ENCODE peak calls at places on chromosomes 16 and 17, in eight cellular contexts. X, U, B, N, W, L, G and Z are unnamed samples.

GRCh38 chr17:81388091-81388611 is 7.1 kb upstream of the BAHCC1 start:
- DNase-seq in X (no peak), U (no peak), B (no peak), N (no peak), W (no peak), L (no peak), G (no peak), Z (no peak)

GRCh38 chr17:73855933-73856332 is 211.7 kb upstream of the SDK2 start:
- DNase-seq in X (peak; percentile 61), U (no peak), B (no peak), N (no peak), W (no peak), L (no peak), G (no peak), Z (no peak)

GRCh38 chr17:1469231-1469852 is 13.3 kb upstream of the CRK start:
- DNase-seq in X (no peak), U (no peak), B (no peak), N (no peak), W (no peak), L (peak; percentile 72), G (no peak), Z (no peak)

GRCh38 chr17:45144199-45145034 is 3.9 kb upstream of the HEXIM1 start:
- DNase-seq in X (peak; percentile 76), U (no peak), B (peak; percentile 75), N (no peak), W (peak; percentile 21), L (peak; percentile 66), G (no peak), Z (no peak)

GRCh38 chr16:31072540-31073072 is 1.4 kb downstream of the ZNF668 start:
- DNase-seq in X (peak; percentile 72), U (peak; percentile 61), B (peak; percentile 37), N (no peak), W (peak; percentile 62), L (peak; percentile 30), G (peak; percentile 24), Z (peak; percentile 76)

GRCh38 chr16:88783391-88784073 is 1.5 kb downstream of the PIEZO1 start:
- DNase-seq in X (peak; percentile 61), U (peak; percentile 51), B (no peak), N (no peak), W (no peak), L (no peak), G (no peak), Z (no peak)

GRCh38 chr17:29062215-29062614 is 19.3 kb downstream of the PIPOX start:
- DNase-seq in X (no peak), U (no peak), B (no peak), N (no peak), W (no peak), L (no peak), G (no peak), Z (no peak)

GRCh38 chr16:68636064-68636551 is 9.0 kb upstream of the CDH3 start:
- DNase-seq in X (peak; percentile 53), U (no peak), B (no peak), N (no peak), W (no peak), L (no peak), G (peak; percentile 50), Z (no peak)

GRCh38 chr16:10128397-10129258 is 53.6 kb downstream of the GRIN2A start:
- DNase-seq in X (no peak), U (no peak), B (no peak), N (no peak), W (no peak), L (no peak), G (no peak), Z (no peak)

GRCh38 chr16:53429221-53429943 is 4.9 kb upstream of the RBL2 start:
- DNase-seq in X (peak; percentile 26), U (no peak), B (peak; percentile 48), N (no peak), W (peak; percentile 48), L (no peak), G (peak; percentile 66), Z (no peak)

GRCh38 chr17:42378597-42379594 is 9.3 kb downstream of the STAT3 start:
- DNase-seq in X (peak; percentile 64), U (peak; percentile 46), B (no peak), N (no peak), W (no peak), L (peak; percentile 52), G (no peak), Z (no peak)

GRCh38 chr16:19524866-19525723 is 1.4 kb downstream of the CCP110 start:
- DNase-seq in X (no peak), U (peak; percentile 33), B (peak; percentile 24), N (no peak), W (peak; percentile 28), L (peak; percentile 57), G (no peak), Z (peak; percentile 77)

GRCh38 chr17:30565073-30565935 is 88.1 kb downstream of the GOSR1 start:
- DNase-seq in X (peak; percentile 24), U (no peak), B (no peak), N (no peak), W (no peak), L (peak; percentile 67), G (peak; percentile 14), Z (no peak)

GRCh38 chr16:5046914-5047313 is 13.2 kb upstream of the NAGPA start:
- DNase-seq in X (no peak), U (no peak), B (no peak), N (no peak), W (no peak), L (peak; percentile 49), G (no peak), Z (no peak)

GRCh38 chr17:51721711-51722110 is 436.8 kb downstream of the CA10 start:
- DNase-seq in X (no peak), U (no peak), B (no peak), N (no peak), W (no peak), L (no peak), G (no peak), Z (no peak)

GRCh38 chr16:53094013-53094630 is 39.3 kb downstream of the CHD9 start:
- DNase-seq in X (no peak), U (peak; percentile 71), B (peak; percentile 51), N (no peak), W (no peak), L (no peak), G (peak; percentile 70), Z (no peak)

GRCh38 chr16:50267151-50267631 is 840 bp downstream of the ADCY7 start:
- DNase-seq in X (no peak), U (peak; percentile 45), B (no peak), N (no peak), W (peak; percentile 60), L (no peak), G (no peak), Z (no peak)
- H3K4me1 ChIP-seq in X (peaks cover 29% of the 10 kb centered on the region), U (peaks cover 54% of the 10 kb centered on the region), B (peaks cover 25% of the 10 kb centered on the region), N (peaks cover 36% of the 10 kb centered on the region), W (peaks cover 37% of the 10 kb centered on the region), L (peaks cover 7% of the 10 kb centered on the region), G (peaks cover 42% of the 10 kb centered on the region), Z (peaks cover 33% of the 10 kb centered on the region)

DNA sequence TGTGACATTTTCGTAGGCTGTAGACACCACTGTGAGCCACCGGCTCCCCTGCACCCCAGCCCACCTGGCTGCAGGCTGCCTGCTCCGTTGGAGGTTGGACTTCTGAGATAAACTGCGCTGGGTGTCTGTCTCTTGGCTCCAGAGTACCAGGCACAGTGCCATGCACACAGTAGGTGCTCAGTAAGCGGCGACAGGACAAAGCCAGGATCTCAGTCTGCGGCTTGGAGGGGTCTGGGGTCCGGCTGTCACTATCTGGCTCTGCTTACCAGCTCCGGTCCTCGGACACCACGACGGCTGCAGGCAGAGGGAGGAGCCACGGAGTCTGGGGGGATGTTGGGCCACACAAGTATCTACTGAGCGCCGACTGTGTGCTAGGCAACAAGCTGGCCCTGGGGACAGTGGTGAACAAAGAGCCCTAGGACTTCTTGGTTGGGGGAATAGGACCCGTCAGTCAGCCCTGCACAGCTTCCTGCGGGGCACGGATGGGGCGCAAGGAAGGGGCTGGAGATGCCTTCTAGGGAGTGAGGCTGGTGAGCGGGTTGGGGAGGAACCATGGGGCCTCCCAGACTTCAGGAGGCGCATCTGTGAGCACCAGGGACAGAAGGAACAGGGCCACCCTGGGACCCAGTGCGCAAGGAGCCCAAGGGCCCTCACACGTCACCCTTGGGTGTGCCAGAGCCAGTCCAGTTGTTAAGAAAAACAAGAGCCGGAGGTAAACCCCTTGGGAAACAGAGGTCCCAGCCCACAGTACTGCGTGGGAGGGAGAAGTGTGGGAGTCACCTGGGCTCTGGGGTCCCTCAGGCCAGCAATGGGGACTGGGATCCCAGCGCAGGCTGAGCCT is 17.3 kb downstream of the JPH3 start:
- DNase-seq in X (no peak), U (no peak), B (no peak), N (no peak), W (peak; percentile 17), L (no peak), G (no peak), Z (no peak)
- H3K4me2 ChIP-seq in X (no peak overlapping the region), U (no peak overlapping the region), B (no peak overlapping the region), N (no peak overlapping the region), W (no peak overlapping the region), L (peak overlapping the region; percentile 68), G (no peak overlapping the region), Z (no peak overlapping the region)

GRCh38 chr16:27985981-27986380 is 77.5 kb downstream of the GSG1L start:
- DNase-seq in X (no peak), U (no peak), B (no peak), N (no peak), W (no peak), L (no peak), G (no peak), Z (no peak)

GRCh38 chr16:27993587-27993986 is 69.9 kb downstream of the GSG1L start:
- DNase-seq in X (no peak), U (no peak), B (no peak), N (no peak), W (no peak), L (no peak), G (no peak), Z (peak; percentile 49)

GRCh38 chr16:27994686-27995085 is 68.8 kb downstream of the GSG1L start:
- DNase-seq in X (no peak), U (no peak), B (no peak), N (no peak), W (no peak), L (no peak), G (no peak), Z (no peak)

GRCh38 chr16:27995378-27995777 is 68.1 kb downstream of the GSG1L start:
- DNase-seq in X (no peak), U (no peak), B (no peak), N (no peak), W (no peak), L (no peak), G (no peak), Z (no peak)

GRCh38 chr16:27991876-27992275 is 71.6 kb downstream of the GSG1L start:
- DNase-seq in X (no peak), U (no peak), B (no peak), N (no peak), W (no peak), L (no peak), G (no peak), Z (no peak)
- H3K9me2 ChIP-seq in X (no peaks in the 10 kb centered on the region), U (no peaks in the 10 kb centered on the region), B (no peaks in the 10 kb centered on the region), N (no peaks in the 10 kb centered on the region), W (no peaks in the 10 kb centered on the region), L (peaks cover 5% of the 10 kb centered on the region), G (peaks cover 6% of the 10 kb centered on the region), Z (no peaks in the 10 kb centered on the region)

DNA sequence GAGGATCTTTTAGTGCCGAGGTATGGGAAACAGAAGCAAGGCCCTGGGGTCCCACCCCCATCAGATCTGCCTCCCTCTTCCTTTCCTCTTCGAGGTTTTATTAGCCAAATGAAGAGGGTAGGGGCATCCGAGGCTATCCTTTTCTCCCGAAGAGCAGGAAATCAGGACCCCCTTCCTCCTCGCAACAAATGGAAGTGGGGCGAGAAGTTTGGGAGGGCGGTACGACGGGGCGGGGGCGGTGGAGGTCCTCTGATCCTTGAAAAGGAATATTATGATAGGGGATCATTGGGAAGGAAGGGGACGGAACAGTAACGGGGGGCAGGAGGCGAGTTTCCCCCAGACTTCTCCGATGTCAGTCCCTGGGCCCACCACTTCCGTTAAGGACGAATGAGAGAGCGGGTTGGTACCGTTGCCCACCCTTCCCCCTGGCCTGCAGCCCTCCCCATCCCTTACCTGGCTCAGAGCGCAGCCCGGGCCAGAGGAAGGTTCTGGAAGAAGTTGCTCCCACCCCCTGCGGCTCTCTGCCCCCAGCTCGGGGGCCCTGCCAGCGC is 309 bp downstream of the FOXJ1 start:
- DNase-seq in X (no peak), U (no peak), B (no peak), N (no peak), W (no peak), L (peak; percentile 14), G (no peak), Z (no peak)
- H3K4me1 ChIP-seq in X (no peaks in the 10 kb centered on the region), U (peaks cover 52% of the 10 kb centered on the region), B (peaks cover 34% of the 10 kb centered on the region), N (peaks cover 30% of the 10 kb centered on the region), W (peaks cover 16% of the 10 kb centered on the region), L (peaks cover 86% of the 10 kb centered on the region), G (peaks cover 27% of the 10 kb centered on the region), Z (peaks cover 9% of the 10 kb centered on the region)